ENCODE peak calls at places on chromosomes 3 and 15, in five cellular contexts. W is RWPE1, A is mesenchymal stem cell, O is HCT116, Q is GM23248. R is an unnamed sample.

GRCh38 chr3:127304121-127304744 is 16.4 kb upstream of the PRR20G start:
- DNase-seq in W (peak), O (peak), A (no peak), Q (no peak), R (peak)

GRCh38 chr15:58410353-58410752 is 21.4 kb upstream of the LIPC start:
- DNase-seq in Q (peak), W (no peak), A (no peak), O (no peak), R (no peak)

GRCh38 chr3:186025161-186025560 is 83.7 kb downstream of the ETV5 start:
- DNase-seq in O (no peak), W (no peak), A (no peak), Q (peak), R (no peak)

GRCh38 chr3:128784228-128784627 is 58.2 kb downstream of the RAB7A start:
- DNase-seq in W (no peak), A (no peak), Q (no peak), O (no peak), R (no peak)

GRCh38 chr15:61996056-61996635 is 64.1 kb downstream of the VPS13C start:
- DNase-seq in Q (no peak), O (no peak), A (no peak), W (no peak), R (no peak)

GRCh38 chr3:13009946-13010315 is 63.3 kb downstream of the IQSEC1 start:
- DNase-seq in Q (no peak), W (no peak), O (no peak), A (no peak), R (no peak)

GRCh38 chr3:112640333-112640863 is 545 bp downstream of the CCDC80 start:
- DNase-seq in O (no peak), W (peak), Q (peak), A (peak), R (no peak)

GRCh38 chr3:161372321-161373260 is 1.3 kb upstream of the SPTSSB start:
- DNase-seq in Q (peak), W (peak), A (peak), O (peak), R (no peak)

GRCh38 chr3:129016725-129017530 is 15.8 kb downstream of the EFCC1 start:
- DNase-seq in O (no peak), A (peak), Q (no peak), W (no peak), R (no peak)

DNA sequence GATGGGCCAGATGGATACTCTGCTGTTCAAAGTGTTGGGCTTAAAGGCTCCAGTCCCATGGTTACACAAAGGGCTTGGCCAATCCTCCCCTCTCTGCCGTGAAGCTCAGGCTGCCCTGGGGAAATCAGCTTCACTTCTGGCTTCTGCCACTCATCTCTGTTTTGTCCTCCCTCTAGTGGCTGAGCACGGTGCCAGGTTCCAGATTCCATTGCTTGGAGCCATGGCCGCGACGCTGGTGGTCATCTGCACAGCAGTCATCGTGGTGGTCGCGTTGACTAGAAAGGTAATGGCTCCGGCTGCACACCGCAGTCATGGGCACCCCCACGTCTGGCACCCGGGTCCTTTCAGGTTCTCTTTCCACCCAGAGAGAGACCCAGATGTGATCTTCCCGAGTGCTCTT is 5.6 kb downstream of the TIGIT start:
- DNase-seq in A (no peak), Q (peak), W (peak), O (peak), R (no peak)
- H3K27ac ChIP-seq in A (no peak), Q (no peak), W (no peak), O (no peak), R (no peak)

GRCh38 chr15:70703066-70703465 is 60.3 kb downstream of the UACA start:
- DNase-seq in O (no peak), W (no peak), Q (no peak), A (peak), R (no peak)
- H3K27ac ChIP-seq in O (no peak), W (no peak), Q (peak), A (peak), R (peak)

GRCh38 chr3:33032937-33033336 is 64.0 kb downstream of the GLB1 start:
- DNase-seq in A (no peak), O (peak), W (peak), Q (peak), R (peak)
- H3K27ac ChIP-seq in A (no peak), O (no peak), W (no peak), Q (no peak), R (peak)

GRCh38 chr3:188282871-188283270 is 128.9 kb downstream of the LPP start:
- DNase-seq in Q (no peak), W (no peak), A (peak), O (no peak), R (no peak)

GRCh38 chr3:188276366-188276765 is 122.4 kb downstream of the LPP start:
- DNase-seq in W (no peak), Q (no peak), O (no peak), A (no peak), R (no peak)

GRCh38 chr3:188280627-188281026 is 126.7 kb downstream of the LPP start:
- DNase-seq in W (no peak), A (peak), Q (no peak), O (no peak), R (no peak)

GRCh38 chr3:188279696-188280398 is 125.9 kb downstream of the LPP start:
- DNase-seq in W (no peak), A (no peak), Q (no peak), O (no peak), R (no peak)

DNA sequence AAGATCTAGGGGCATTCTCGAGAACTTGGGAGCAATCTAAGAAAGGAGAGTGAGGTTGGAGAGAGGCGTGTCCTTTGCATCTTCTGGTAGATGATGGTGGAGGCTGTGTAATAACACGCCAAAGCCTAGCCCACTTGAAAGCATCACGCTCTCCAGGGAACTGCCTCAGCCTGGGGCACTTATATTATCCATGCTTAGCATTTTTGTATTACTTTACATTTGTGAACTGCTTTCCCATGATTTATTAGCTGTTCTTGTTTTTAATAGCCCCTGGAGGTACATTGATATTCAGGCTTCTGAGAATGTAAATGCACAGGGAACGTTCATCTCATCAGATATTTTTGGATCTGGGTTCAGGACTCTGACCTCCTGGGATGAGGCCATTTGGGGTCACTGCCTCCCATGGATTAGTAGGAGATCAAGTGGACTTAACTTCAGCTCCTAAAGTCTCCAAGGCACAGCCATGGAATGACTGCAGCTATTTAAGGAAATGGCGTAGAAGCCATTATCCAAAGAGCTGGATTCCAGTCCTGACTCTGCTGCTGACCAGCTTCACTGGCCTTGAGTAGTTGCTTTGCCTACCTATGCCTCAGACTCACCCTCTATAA is 124.9 kb downstream of the LPP start:
- DNase-seq in A (no peak), W (no peak), Q (no peak), O (no peak), R (no peak)
- H3K27ac ChIP-seq in A (no peak), W (no peak), Q (no peak), O (no peak), R (no peak)

GRCh38 chr15:95278532-95279265 is 1047.3 kb downstream of the MCTP2 start:
- DNase-seq in Q (no peak), W (no peak), O (no peak), A (no peak), R (no peak)

GRCh38 chr15:95280711-95281110 is 1049.3 kb downstream of the MCTP2 start:
- DNase-seq in O (no peak), W (no peak), Q (no peak), A (no peak), R (no peak)

GRCh38 chr15:95281470-95281869 is 1049.0 kb upstream of the NR2F2 start:
- DNase-seq in W (no peak), Q (no peak), A (no peak), O (no peak), R (no peak)

GRCh38 chr15:95277266-95277665 is 1045.9 kb downstream of the MCTP2 start:
- DNase-seq in W (no peak), O (no peak), A (peak), Q (peak), R (no peak)

GRCh38 chr15:95279277-95280019 is 1048.1 kb downstream of the MCTP2 start:
- DNase-seq in W (no peak), O (no peak), Q (no peak), A (no peak), R (no peak)
- H3K27ac ChIP-seq in W (no peak), O (no peak), Q (no peak), A (no peak), R (no peak)

GRCh38 chr3:15711281-15711680 is 86.5 kb downstream of the ANKRD28 start:
- DNase-seq in Q (no peak), W (no peak), O (no peak), A (no peak), R (no peak)
- H3K27ac ChIP-seq in Q (no peak), W (no peak), O (no peak), A (no peak), R (no peak)

DNA sequence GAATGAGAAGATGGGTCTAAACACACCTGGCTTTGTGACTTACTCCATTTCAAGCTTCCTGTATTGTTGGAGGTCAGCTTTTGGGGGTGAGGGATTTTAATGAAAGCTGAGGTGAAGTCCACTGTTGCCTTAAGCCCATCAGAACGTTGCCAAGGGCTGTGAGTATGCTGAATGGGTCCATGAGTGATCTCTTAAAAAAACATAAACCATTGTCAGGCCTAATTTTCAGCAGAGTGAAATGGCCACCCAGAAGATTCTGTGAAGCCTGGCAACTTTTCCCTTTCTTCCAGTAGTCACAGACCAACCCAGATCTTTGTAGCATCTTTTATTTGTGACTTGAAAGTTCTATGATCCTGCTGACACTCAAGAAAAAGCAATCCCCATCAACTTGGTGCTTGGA is 87.0 kb downstream of the SMAD3 start:
- DNase-seq in A (no peak), O (no peak), W (no peak), Q (no peak), R (no peak)
- H3K27ac ChIP-seq in A (no peak), O (no peak), W (no peak), Q (peak), R (no peak)

DNA sequence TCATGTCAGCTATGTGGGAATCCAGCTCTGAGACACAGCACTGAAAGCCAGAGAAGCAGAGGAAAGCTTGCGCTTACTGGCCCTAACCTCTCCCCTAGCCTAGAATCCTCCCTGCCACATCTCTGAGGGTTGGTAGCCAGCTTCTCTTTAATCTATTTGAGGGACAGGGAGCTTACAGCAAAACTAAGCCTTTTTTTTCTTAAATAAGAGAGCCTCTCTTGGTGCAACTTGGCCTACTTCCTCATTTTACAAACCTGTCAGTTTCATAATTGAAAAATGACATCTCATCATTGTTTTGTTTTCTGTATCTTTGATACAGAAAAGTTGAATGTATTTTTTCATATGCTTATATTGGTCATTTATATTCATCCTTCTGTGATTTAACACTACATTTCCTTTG is 193.9 kb downstream of the ZNF621 start:
- DNase-seq in O (no peak), W (no peak), A (no peak), Q (no peak), R (no peak)
- H3K27ac ChIP-seq in O (no peak), W (no peak), A (no peak), Q (no peak), R (peak)

GRCh38 chr3:101884776-101885175 is 35.5 kb downstream of the NFKBIZ start:
- DNase-seq in O (no peak), A (no peak), W (peak), Q (no peak), R (peak)

GRCh38 chr3:101888653-101889052 is 39.3 kb downstream of the NFKBIZ start:
- DNase-seq in Q (no peak), A (no peak), W (no peak), O (no peak), R (no peak)

GRCh38 chr3:101890716-101891115 is 41.4 kb downstream of the NFKBIZ start:
- DNase-seq in W (no peak), A (peak), O (no peak), Q (peak), R (no peak)

GRCh38 chr3:101886626-101887025 is 37.3 kb downstream of the NFKBIZ start:
- DNase-seq in A (no peak), Q (no peak), O (no peak), W (no peak), R (peak)
- H3K27ac ChIP-seq in A (no peak), Q (no peak), O (no peak), W (no peak), R (peak)

GRCh38 chr3:50606596-50606995 is 5.0 kb downstream of the CISH start:
- DNase-seq in A (no peak), O (no peak), Q (no peak), W (no peak), R (no peak)

GRCh38 chr3:50603261-50604109 is 8.1 kb downstream of the CISH start:
- DNase-seq in O (no peak), Q (no peak), A (no peak), W (no peak), R (no peak)

GRCh38 chr3:50605901-50606326 is 5.7 kb downstream of the CISH start:
- DNase-seq in A (no peak), O (no peak), Q (no peak), W (no peak), R (no peak)

GRCh38 chr3:50604110-50604621 is 7.4 kb downstream of the CISH start:
- DNase-seq in W (no peak), A (no peak), O (no peak), Q (no peak), R (no peak)

DNA sequence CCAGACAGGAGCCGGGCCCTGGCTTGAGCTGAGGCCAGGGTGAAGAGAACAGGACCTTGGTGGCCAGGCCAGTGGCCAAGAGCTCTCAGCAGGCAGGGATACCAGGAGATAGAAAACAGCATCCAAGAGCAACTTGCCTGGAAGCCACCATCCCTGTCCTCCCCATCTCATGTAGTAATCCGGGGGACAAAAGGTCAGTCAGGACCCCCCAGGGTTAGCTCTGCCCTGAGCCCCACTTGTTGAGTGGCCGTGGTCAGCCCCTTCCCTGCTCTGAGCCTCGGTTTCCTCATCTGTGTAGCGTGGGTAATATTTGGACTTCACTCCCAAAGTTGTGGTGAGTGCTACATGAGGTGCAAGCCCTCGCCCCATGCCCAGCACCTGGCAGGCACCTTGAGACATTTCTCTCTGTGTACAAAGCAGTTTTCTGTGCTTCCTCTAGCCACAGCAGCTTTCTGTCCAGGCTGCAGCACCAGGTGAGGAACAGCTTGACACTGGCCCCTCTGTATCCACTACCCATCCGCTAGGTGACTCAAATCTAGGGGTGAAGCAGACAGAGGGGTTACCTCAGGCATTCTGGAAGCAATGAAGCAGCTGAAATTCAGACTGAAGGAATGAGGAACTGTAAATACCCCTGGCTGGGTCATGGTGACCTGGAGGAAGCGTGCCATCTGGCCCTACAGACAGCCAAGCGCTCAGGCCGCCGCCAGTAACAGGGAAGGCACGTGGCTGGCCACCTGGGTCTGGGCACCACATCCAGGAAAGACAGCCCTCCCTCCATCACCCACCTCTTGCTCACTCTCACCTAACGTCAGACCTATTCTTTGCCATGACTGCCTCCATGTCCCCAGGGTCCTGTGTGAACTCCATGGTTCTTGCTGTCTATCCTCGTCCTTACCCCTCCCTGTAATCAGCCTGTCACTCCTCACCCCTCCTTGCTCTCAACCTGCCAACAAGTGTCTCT is 6.7 kb downstream of the CISH start:
- DNase-seq in A (no peak), W (no peak), O (no peak), Q (no peak), R (no peak)
- H3K27ac ChIP-seq in A (no peak), W (peak), O (no peak), Q (no peak), R (peak)

R was measured in epithelial cell of prostate.